ENCODE peak calls at places on chromosomes 4 and X, in ten cellular contexts. F, J, S, P, Z, M, B, H, O and A are unnamed samples.

GRCh38 chr4:25981749-25982148 is 67.7 kb downstream of the SMIM20 start:
- DNase-seq in F (no peak), J (no peak), S (no peak), P (no peak), Z (no peak), M (no peak), B (no peak), H (no peak), O (no peak), A (no peak)

GRCh38 chr4:119592708-119593298 is 35.8 kb downstream of the PDE5A start:
- DNase-seq in F (no peak), J (no peak), S (no peak), P (no peak), Z (no peak), M (no peak), B (peak), H (no peak), O (no peak), A (no peak)

GRCh38 chr4:86498560-86499166 is 95.5 kb upstream of the PTPN13 start:
- DNase-seq in F (peak), J (no peak), S (no peak), P (no peak), Z (no peak), M (no peak), B (peak), H (no peak), O (peak), A (peak)

GRCh38 chr4:5705672-5706310 is 2.6 kb downstream of the EVC2 start:
- DNase-seq in F (no peak), J (no peak), S (no peak), P (no peak), Z (no peak), M (no peak), B (peak), H (no peak), O (no peak), A (no peak)

GRCh38 chr4:111937368-111937767 is 207.9 kb upstream of the FAM241A start:
- DNase-seq in F (peak), J (no peak), S (no peak), P (no peak), Z (no peak), M (no peak), B (peak), H (no peak), O (peak), A (no peak)

GRCh38 chr4:15577508-15577907 is 77.6 kb downstream of the FBXL5 start:
- DNase-seq in F (no peak), J (no peak), S (no peak), P (no peak), Z (no peak), M (no peak), B (peak), H (no peak), O (peak), A (no peak)

GRCh38 chr4:25658777-25659176 is 3.1 kb downstream of the SLC34A2 start:
- DNase-seq in F (no peak), J (no peak), S (no peak), P (no peak), Z (no peak), M (no peak), B (no peak), H (no peak), O (no peak), A (no peak)

GRCh38 chr4:73653695-73654106 is 33.5 kb upstream of the RASSF6 start:
- DNase-seq in F (peak), J (no peak), S (no peak), P (peak), Z (peak), M (no peak), B (peak), H (peak), O (peak), A (peak)

GRCh38 chrX:12210921-12211320 is 72.6 kb downstream of the FRMPD4 start:
- DNase-seq in F (no peak), J (peak), S (no peak), P (no peak), Z (no peak), M (no peak), B (peak), H (no peak), O (peak), A (no peak)

GRCh38 chr4:78059524-78059889 is 2.4 kb downstream of the FRAS1 start:
- DNase-seq in F (peak), J (peak), S (no peak), P (peak), Z (peak), M (no peak), B (peak), H (peak), O (peak), A (peak)

GRCh38 chr4:186190456-186191265 is 706 bp upstream of the CYP4V2 start:
- DNase-seq in F (peak), J (no peak), S (no peak), P (no peak), Z (peak), M (no peak), B (peak), H (peak), O (peak), A (no peak)

GRCh38 chrX:145405012-145405411 is 157.7 kb downstream of the SPANXN1 start:
- DNase-seq in F (peak), J (no peak), S (no peak), P (no peak), Z (no peak), M (no peak), B (peak), H (no peak), O (peak), A (no peak)

GRCh38 chrX:37896491-37896890 is 49.1 kb upstream of the DYNLT3 start:
- DNase-seq in F (no peak), J (no peak), S (no peak), P (no peak), Z (no peak), M (no peak), B (no peak), H (no peak), O (peak), A (no peak)

GRCh38 chr4:38461342-38461741 is 202.7 kb upstream of the KLF3 start:
- DNase-seq in F (no peak), J (no peak), S (no peak), P (no peak), Z (no peak), M (no peak), B (peak), H (no peak), O (no peak), A (no peak)

GRCh38 chr4:121150003-121150402 is 14.1 kb downstream of the TNIP3 start:
- DNase-seq in F (no peak), J (no peak), S (no peak), P (no peak), Z (no peak), M (no peak), B (no peak), H (no peak), O (no peak), A (no peak)

GRCh38 chr4:14111730-14112171 is 484.2 kb upstream of the BOD1L1 start:
- DNase-seq in F (no peak), J (no peak), S (no peak), P (no peak), Z (no peak), M (no peak), B (peak), H (no peak), O (peak), A (peak)

GRCh38 chr4:156889616-156890594 is 81.7 kb downstream of the PDGFC start:
- DNase-seq in F (no peak), J (peak), S (no peak), P (no peak), Z (no peak), M (no peak), B (peak), H (peak), O (peak), A (peak)

GRCh38 chrX:112844250-112844649 is 3.6 kb upstream of the AMOT start:
- DNase-seq in F (no peak), J (no peak), S (no peak), P (no peak), Z (no peak), M (no peak), B (no peak), H (no peak), O (no peak), A (no peak)

GRCh38 chrX:133965321-133965720 is 20.1 kb downstream of the GPC3 start:
- DNase-seq in F (no peak), J (no peak), S (no peak), P (no peak), Z (no peak), M (no peak), B (no peak), H (no peak), O (no peak), A (no peak)

GRCh38 chr4:165201806-165202205 is 5.6 kb upstream of the KLHL2 start:
- DNase-seq in F (no peak), J (no peak), S (no peak), P (no peak), Z (no peak), M (no peak), B (peak), H (no peak), O (peak), A (no peak)

GRCh38 chrX:34559325-34559724 is 97.8 kb downstream of the TMEM47 start:
- DNase-seq in F (no peak), J (no peak), S (no peak), P (no peak), Z (no peak), M (no peak), B (peak), H (no peak), O (peak), A (no peak)

GRCh38 chrX:105221374-105221773 is 880 bp upstream of the TEX13A start:
- DNase-seq in F (no peak), J (no peak), S (no peak), P (no peak), Z (no peak), M (no peak), B (no peak), H (no peak), O (no peak), A (no peak)

GRCh38 chr4:169351860-169352259 is 81.1 kb upstream of the SH3RF1 start:
- DNase-seq in F (no peak), J (peak), S (no peak), P (peak), Z (no peak), M (no peak), B (peak), H (no peak), O (no peak), A (peak)

GRCh38 chr4:2434420-2434819 is 15.7 kb downstream of the CFAP99 start:
- DNase-seq in F (no peak), J (no peak), S (no peak), P (no peak), Z (no peak), M (no peak), B (no peak), H (no peak), O (no peak), A (no peak)

GRCh38 chr4:169436734-169437133 is 166.0 kb upstream of the SH3RF1 start:
- DNase-seq in F (no peak), J (no peak), S (no peak), P (no peak), Z (no peak), M (no peak), B (no peak), H (no peak), O (no peak), A (no peak)

GRCh38 chr4:89829470-89830138 is 7.4 kb downstream of the SNCA start:
- DNase-seq in F (no peak), J (no peak), S (no peak), P (no peak), Z (no peak), M (no peak), B (peak), H (peak), O (peak), A (no peak)

GRCh38 chr4:145058256-145058655 is 39.7 kb downstream of the ANAPC10 start:
- DNase-seq in F (no peak), J (no peak), S (no peak), P (no peak), Z (no peak), M (no peak), B (no peak), H (no peak), O (no peak), A (no peak)

GRCh38 chr4:149145803-149146202 is 669.8 kb downstream of the IQCM start:
- DNase-seq in F (no peak), J (peak), S (no peak), P (no peak), Z (no peak), M (no peak), B (no peak), H (no peak), O (peak), A (no peak)

GRCh38 chrX:139203681-139204575 is 326.6 kb upstream of the F9 start:
- DNase-seq in F (no peak), J (no peak), S (no peak), P (peak), Z (peak), M (no peak), B (no peak), H (no peak), O (peak), A (no peak)
- H3K4me3 ChIP-seq in F (peak), J (peak), S (no peak), P (peak), Z (peak), M (peak), B (peak), H (peak), O (peak), A (peak)

GRCh38 chrX:153690466-153690865 is 2.7 kb downstream of the SLC6A8 start:
- DNase-seq in F (no peak), J (no peak), S (no peak), P (no peak), Z (peak), M (no peak), B (no peak), H (no peak), O (no peak), A (no peak)
- H3K4me3 ChIP-seq in F (no peak), J (no peak), S (no peak), P (no peak), Z (no peak), M (peak), B (no peak), H (no peak), O (no peak), A (no peak)

GRCh38 chrX:130172127-130172834 is 519 bp downstream of the RAB33A start:
- DNase-seq in F (no peak), J (no peak), S (no peak), P (no peak), Z (peak), M (no peak), B (no peak), H (no peak), O (no peak), A (no peak)
- H3K4me3 ChIP-seq in F (peak), J (peak), S (peak), P (peak), Z (peak), M (peak), B (peak), H (peak), O (peak), A (peak)

DNA sequence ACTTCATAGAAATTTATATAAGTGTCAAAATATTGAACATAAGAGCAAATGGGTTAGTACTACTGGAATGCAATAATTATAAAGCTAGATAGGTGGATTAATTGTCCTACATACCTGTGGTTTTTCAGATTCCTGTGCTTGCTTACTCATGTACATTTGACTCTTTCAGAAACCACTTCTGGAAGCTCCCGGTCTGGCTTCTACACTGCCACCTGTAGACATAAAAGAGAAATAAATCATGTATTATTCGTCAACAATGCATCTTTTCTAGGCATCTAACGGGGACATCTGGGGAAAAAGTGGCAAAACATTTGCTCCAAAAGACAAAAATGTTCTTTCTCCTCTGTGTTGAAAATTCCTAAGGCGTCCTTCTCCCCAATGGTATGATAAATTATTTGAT is 648.6 kb upstream of the DIPK2B start:
- DNase-seq in F (peak), J (peak), S (no peak), P (no peak), Z (no peak), M (no peak), B (peak), H (no peak), O (peak), A (peak)
- H3K4me3 ChIP-seq in F (peak), J (peak), S (no peak), P (no peak), Z (no peak), M (peak), B (peak), H (peak), O (peak), A (peak)

DNA sequence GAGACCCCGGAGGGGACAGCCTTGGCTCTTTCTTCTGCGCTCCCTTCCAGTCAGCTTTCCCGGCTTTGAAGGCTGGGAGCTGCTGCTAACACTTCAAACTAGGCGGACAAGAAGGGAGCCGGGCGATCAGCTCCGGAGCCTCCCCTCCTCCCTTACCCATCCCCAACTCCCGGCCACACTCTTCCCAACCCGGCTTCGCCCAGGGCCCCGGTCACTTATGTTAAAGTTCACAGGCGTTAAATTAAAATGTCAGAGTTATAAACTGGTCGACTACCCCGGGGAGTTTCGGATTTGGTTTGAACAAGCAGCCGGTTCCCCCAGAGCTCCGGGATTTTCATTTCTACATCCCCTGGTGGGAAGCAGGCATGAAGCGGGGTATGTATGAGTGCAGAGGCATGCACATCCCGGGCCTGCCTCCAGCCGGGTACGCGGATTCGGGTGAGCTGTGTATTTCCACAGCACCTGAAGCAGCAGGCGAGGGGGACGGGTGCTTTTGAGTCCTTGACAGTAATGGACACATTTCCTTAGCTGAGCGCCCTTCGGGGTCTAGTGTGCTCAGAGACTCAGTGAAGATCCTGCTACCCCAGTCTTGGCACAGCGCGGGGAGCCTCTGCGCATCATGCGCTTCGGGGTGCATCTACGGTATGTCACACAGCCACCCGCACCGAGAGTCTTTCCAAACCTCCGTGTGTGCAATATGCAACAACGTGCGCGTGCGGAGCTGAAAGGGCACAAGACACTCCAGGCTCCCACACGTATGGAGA is 883 bp downstream of the UNC5C start:
- DNase-seq in F (no peak), J (no peak), S (no peak), P (no peak), Z (peak), M (no peak), B (peak), H (peak), O (peak), A (no peak)
- H3K4me3 ChIP-seq in F (peak), J (peak), S (no peak), P (peak), Z (peak), M (peak), B (peak), H (peak), O (no peak), A (peak)

DNA sequence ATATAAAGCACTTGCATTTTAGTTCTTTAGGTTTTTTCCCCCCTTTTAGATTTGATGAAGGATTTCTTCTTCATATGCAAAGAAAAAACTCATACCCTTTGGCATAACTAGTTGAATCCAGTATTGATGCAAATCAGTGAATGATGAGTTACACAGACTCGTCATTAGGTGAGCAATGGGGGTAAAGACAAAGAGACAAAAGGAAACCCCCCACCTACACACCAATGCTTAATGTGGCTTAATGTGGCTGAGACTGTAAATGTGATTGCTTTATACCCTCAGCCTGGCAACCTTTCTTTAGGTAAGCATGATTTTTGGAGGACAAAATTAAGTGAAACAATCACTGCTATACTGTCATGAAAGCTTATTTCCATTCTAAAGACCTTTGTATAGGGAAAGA is 39.5 kb downstream of the CD40LG start:
- DNase-seq in F (no peak), J (no peak), S (no peak), P (no peak), Z (no peak), M (no peak), B (no peak), H (no peak), O (no peak), A (no peak)
- H3K4me3 ChIP-seq in F (no peak), J (no peak), S (no peak), P (no peak), Z (no peak), M (no peak), B (no peak), H (no peak), O (no peak), A (no peak)

GRCh38 chr4:102734116-102734515 is 26.7 kb downstream of the MANBA start:
- DNase-seq in F (no peak), J (no peak), S (no peak), P (no peak), Z (no peak), M (no peak), B (no peak), H (no peak), O (no peak), A (no peak)
- H3K4me3 ChIP-seq in F (no peak), J (no peak), S (no peak), P (no peak), Z (no peak), M (no peak), B (no peak), H (no peak), O (no peak), A (no peak)

GRCh38 chrX:154980330-154981115 is 42.0 kb downstream of the F8 start:
- DNase-seq in F (peak), J (peak), S (peak), P (peak), Z (peak), M (no peak), B (peak), H (peak), O (peak), A (peak)
- H3K4me3 ChIP-seq in F (peak), J (peak), S (peak), P (peak), Z (peak), M (peak), B (peak), H (peak), O (peak), A (peak)

GRCh38 chrX:72238183-72238582 is 644 bp downstream of the ERCC6L start:
- DNase-seq in F (no peak), J (no peak), S (no peak), P (no peak), Z (no peak), M (no peak), B (no peak), H (no peak), O (no peak), A (no peak)
- H3K4me3 ChIP-seq in F (peak), J (peak), S (peak), P (no peak), Z (peak), M (peak), B (peak), H (no peak), O (peak), A (peak)

DNA sequence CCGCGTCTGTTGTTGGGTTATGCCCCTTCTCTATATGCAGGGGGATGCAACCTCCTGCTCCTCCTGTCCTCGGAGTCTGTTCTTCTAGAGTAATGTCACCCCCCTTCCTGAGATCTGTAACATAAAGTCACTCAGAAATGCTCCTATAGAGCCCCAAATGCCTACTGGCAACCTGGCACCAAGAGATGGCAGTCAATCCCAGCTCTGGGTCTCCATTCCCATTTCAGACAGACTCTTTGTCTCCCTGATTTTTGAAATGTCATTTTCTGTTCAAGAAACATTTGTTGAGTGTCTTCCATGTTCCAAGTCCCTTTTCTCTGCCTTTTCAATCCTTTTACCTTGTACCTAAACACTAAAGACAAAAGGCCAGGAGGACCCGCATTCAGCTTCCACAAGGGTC is 9.6 kb upstream of the PRDM8 start:
- DNase-seq in F (no peak), J (no peak), S (no peak), P (no peak), Z (no peak), M (no peak), B (no peak), H (no peak), O (no peak), A (no peak)
- H3K4me3 ChIP-seq in F (no peak), J (no peak), S (no peak), P (no peak), Z (no peak), M (no peak), B (no peak), H (no peak), O (no peak), A (no peak)